ENCODE peak calls at places on chromosomes 11 and 22, in ten cellular contexts. P, E, J, X, G, N, T, K, Z and A are unnamed samples.

GRCh38 chr11:59669611-59670009 is 773 bp upstream of the PATL1 start:
- DNase-seq in P (no peak), E (no peak), J (peak), X (no peak), G (no peak), N (peak), T (peak), K (no peak), Z (no peak), A (peak)

GRCh38 chr22:19450363-19451175 is 3.1 kb upstream of the C22orf39 start:
- DNase-seq in P (no peak), E (no peak), J (no peak), X (no peak), G (no peak), N (no peak), T (no peak), K (no peak), Z (no peak), A (no peak)

GRCh38 chr22:30279389-30279788 is 9.9 kb downstream of the CASTOR1 start:
- DNase-seq in P (peak), E (no peak), J (no peak), X (no peak), G (no peak), N (no peak), T (no peak), K (no peak), Z (no peak), A (no peak)

GRCh38 chr22:32331236-32331917 is 26.3 kb upstream of the RFPL3 start:
- DNase-seq in P (no peak), E (no peak), J (no peak), X (no peak), G (no peak), N (no peak), T (no peak), K (no peak), Z (no peak), A (no peak)

GRCh38 chr22:17570851-17571631 is 7.7 kb downstream of the SLC25A18 start:
- DNase-seq in P (peak), E (no peak), J (no peak), X (no peak), G (no peak), N (no peak), T (no peak), K (no peak), Z (no peak), A (no peak)

GRCh38 chr11:13205446-13205845 is 72.1 kb upstream of the BMAL1 start:
- DNase-seq in P (no peak), E (no peak), J (no peak), X (no peak), G (no peak), N (no peak), T (no peak), K (no peak), Z (no peak), A (no peak)

GRCh38 chr11:67445515-67445914 is 2.2 kb upstream of the CORO1B start:
- DNase-seq in P (no peak), E (no peak), J (no peak), X (no peak), G (no peak), N (no peak), T (no peak), K (no peak), Z (no peak), A (no peak)

GRCh38 chr11:115944596-115944995 is 440.4 kb upstream of the CADM1 start:
- DNase-seq in P (no peak), E (no peak), J (no peak), X (no peak), G (no peak), N (no peak), T (no peak), K (no peak), Z (no peak), A (no peak)

GRCh38 chr11:87372068-87372467 is 334.3 kb downstream of the TMEM135 start:
- DNase-seq in P (no peak), E (no peak), J (no peak), X (no peak), G (no peak), N (no peak), T (no peak), K (no peak), Z (no peak), A (no peak)

GRCh38 chr11:57974132-57974531 is 49.5 kb upstream of the OR9Q1 start:
- DNase-seq in P (peak), E (no peak), J (no peak), X (no peak), G (no peak), N (no peak), T (no peak), K (no peak), Z (no peak), A (no peak)

GRCh38 chr11:279966-280761 is 2.0 kb downstream of the NLRP6 start:
- DNase-seq in P (no peak), E (no peak), J (no peak), X (no peak), G (peak), N (no peak), T (peak), K (no peak), Z (no peak), A (no peak)

GRCh38 chr22:44154431-44154942 is 26.2 kb upstream of the PARVG start:
- DNase-seq in P (peak), E (no peak), J (no peak), X (no peak), G (no peak), N (no peak), T (no peak), K (no peak), Z (no peak), A (no peak)

GRCh38 chr11:70134490-70134889 is 56.4 kb downstream of the ANO1 start:
- DNase-seq in P (no peak), E (no peak), J (no peak), X (no peak), G (no peak), N (no peak), T (no peak), K (no peak), Z (no peak), A (no peak)

GRCh38 chr22:17712441-17712840 is 61.8 kb downstream of the BID start:
- DNase-seq in P (no peak), E (no peak), J (peak), X (no peak), G (no peak), N (no peak), T (no peak), K (no peak), Z (no peak), A (no peak)

GRCh38 chr11:11780843-11781242 is 60.9 kb upstream of the USP47 start:
- DNase-seq in P (no peak), E (no peak), J (peak), X (no peak), G (no peak), N (no peak), T (no peak), K (no peak), Z (no peak), A (no peak)

GRCh38 chr22:23163665-23164064 is 16.6 kb upstream of the BCR start:
- DNase-seq in P (no peak), E (no peak), J (no peak), X (no peak), G (no peak), N (no peak), T (no peak), K (no peak), Z (no peak), A (no peak)